ENCODE peak calls at places on chromosomes 6 and 20, in six cellular contexts. Q is H1, U is HepG2, I is GM12878, K is K562, L is GM12891. W is an unnamed sample.
A peak's percentile ranks its signal among the peaks of the same experiment; 100 is the strongest.

GRCh38 chr6:89862281-89862680 is 32.0 kb upstream of the GJA10 start:
- DNase-seq in Q (no peak), U (no peak), I (peak; percentile 86), K (no peak), L (no peak), W (no peak)

GRCh38 chr6:27668442-27669275 is 195.8 kb upstream of the ZNF184 start:
- DNase-seq in Q (peak; percentile 95), U (peak; percentile 66), I (no peak), K (peak; percentile 80), L (no peak), W (no peak)

GRCh38 chr6:43668151-43669028 is 19.2 kb downstream of the MRPS18A start:
- DNase-seq in Q (peak; percentile 83), U (peak; percentile 76), I (peak; percentile 61), K (peak; percentile 91), L (no peak), W (peak; percentile 63)

GRCh38 chr20:19986419-19986818 is 30.7 kb upstream of the NAA20 start:
- DNase-seq in Q (no peak), U (no peak), I (no peak), K (no peak), L (no peak), W (no peak)

GRCh38 chr6:2818593-2818992 is 23.1 kb downstream of the SERPINB1 start:
- DNase-seq in Q (no peak), U (no peak), I (no peak), K (no peak), L (no peak), W (no peak)

GRCh38 chr6:137099689-137100398 is 55.1 kb upstream of the IL20RA start:
- DNase-seq in Q (no peak), U (no peak), I (no peak), K (no peak), L (no peak), W (no peak)

GRCh38 chr6:162058281-162058875 is 669.2 kb downstream of the PRKN start:
- DNase-seq in Q (no peak), U (peak; percentile 98), I (no peak), K (no peak), L (no peak), W (no peak)

GRCh38 chr20:591941-592340 is 18.2 kb downstream of the TCF15 start:
- DNase-seq in Q (no peak), U (no peak), I (no peak), K (no peak), L (no peak), W (no peak)

GRCh38 chr6:130697661-130698535 is 129.3 kb upstream of the SMLR1 start:
- DNase-seq in Q (peak; percentile 68), U (peak; percentile 30), I (peak; percentile 28), K (peak; percentile 36), L (peak; percentile 30), W (peak; percentile 9)

GRCh38 chr6:168037856-168038255 is 40.4 kb downstream of the KIF25 start:
- DNase-seq in Q (no peak), U (no peak), I (no peak), K (no peak), L (no peak), W (no peak)

GRCh38 chr20:16363832-16364687 is 209.2 kb downstream of the KIF16B start:
- DNase-seq in Q (no peak), U (no peak), I (no peak), K (no peak), L (no peak), W (no peak)

GRCh38 chr20:51358032-51358724 is 184.3 kb downstream of the NFATC2 start:
- DNase-seq in Q (no peak), U (no peak), I (no peak), K (no peak), L (no peak), W (no peak)

GRCh38 chr6:107196143-107196542 is 80.8 kb upstream of the BEND3 start:
- DNase-seq in Q (no peak), U (peak; percentile 5), I (no peak), K (no peak), L (no peak), W (no peak)

GRCh38 chr20:36113566-36114247 is 40.8 kb upstream of the EPB41L1 start:
- DNase-seq in Q (no peak), U (no peak), I (peak; percentile 28), K (no peak), L (peak; percentile 43), W (no peak)

GRCh38 chr20:47311967-47312681 is 44.4 kb downstream of the ZMYND8 start:
- DNase-seq in Q (no peak), U (no peak), I (no peak), K (no peak), L (no peak), W (no peak)

GRCh38 chr6:7261030-7261841 is 51.8 kb downstream of the SSR1 start:
- DNase-seq in Q (peak; percentile 90), U (peak; percentile 96), I (no peak), K (peak; percentile 82), L (peak; percentile 72), W (peak; percentile 74)

DNA sequence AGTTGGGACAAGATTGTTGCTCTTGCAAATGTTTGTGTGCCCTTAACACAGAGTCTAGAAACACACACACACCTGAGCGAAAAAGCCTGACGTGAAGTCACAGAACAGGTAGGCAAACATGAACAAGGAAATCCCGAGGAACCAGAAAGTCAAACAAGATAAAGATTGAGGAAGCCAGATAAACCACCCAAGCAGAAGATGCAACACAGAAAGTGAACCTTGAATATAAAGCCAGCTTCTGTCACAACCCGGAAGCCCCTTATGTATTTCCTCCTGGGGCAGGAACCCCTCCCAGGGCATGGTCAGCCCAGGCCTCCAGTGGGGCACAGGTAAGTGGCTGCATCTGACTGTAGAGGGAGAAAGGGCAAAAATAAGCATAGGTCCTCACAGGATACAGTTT is 158.2 kb upstream of the SUPT3H start:
- DNase-seq in Q (no peak), U (no peak), I (no peak), K (no peak), L (no peak), W (no peak)
- TF ChIP-seq POLR2AphosphoS5 in Q (no peak), U (no peak), I (no peak), K (no peak), L (no peak), W (no peak)

GRCh38 chr20:50194831-50195523 is 4.3 kb downstream of the CEBPB start:
- DNase-seq in Q (no peak), U (no peak), I (no peak), K (no peak), L (no peak), W (no peak)
- TF ChIP-seq POLR2A in Q (no peak), U (no peak), I (no peak), K (peak; percentile 23), L (no peak), W (no peak)

GRCh38 chr6:154039231-154039842 is at the start of gene OPRM1:
- DNase-seq in Q (peak; percentile 95), U (no peak), I (no peak), K (peak; percentile 20), L (no peak), W (peak; percentile 5)
- TF ChIP-seq TAF1 in Q (no peak), U (no peak), I (no peak), K (no peak), L (no peak), W (no peak)

GRCh38 chr20:44166008-44166407 is 21.0 kb downstream of the JPH2 start:
- DNase-seq in Q (no peak), U (peak; percentile 53), I (no peak), K (no peak), L (no peak), W (no peak)

GRCh38 chr20:44170796-44171410 is 16.1 kb downstream of the JPH2 start:
- DNase-seq in Q (no peak), U (no peak), I (no peak), K (no peak), L (no peak), W (no peak)

GRCh38 chr20:44171775-44172571 is 15.0 kb downstream of the JPH2 start:
- DNase-seq in Q (no peak), U (no peak), I (no peak), K (no peak), L (no peak), W (no peak)

GRCh38 chr20:44167736-44168135 is 19.3 kb downstream of the JPH2 start:
- DNase-seq in Q (no peak), U (no peak), I (no peak), K (no peak), L (no peak), W (no peak)

DNA sequence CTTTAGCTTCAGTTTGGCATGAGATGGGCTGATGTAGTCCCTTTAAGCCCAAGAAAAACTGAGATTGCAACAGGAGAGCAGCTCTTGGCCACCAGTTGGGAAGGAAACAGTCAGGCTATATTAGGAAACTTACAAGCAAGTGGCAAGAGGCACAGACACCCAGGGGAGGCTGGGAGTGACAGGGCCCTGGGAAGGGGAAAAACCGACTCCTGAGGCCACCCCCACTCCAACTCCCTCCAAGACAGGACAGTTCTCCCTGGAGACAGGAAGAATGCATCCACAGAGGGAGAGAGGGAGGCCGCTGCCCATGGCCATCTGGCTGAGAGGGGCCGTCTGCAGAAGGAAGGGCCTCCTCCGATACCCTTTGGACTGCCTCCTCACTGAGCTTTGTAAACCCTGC is 20.5 kb downstream of the JPH2 start:
- DNase-seq in Q (no peak), U (no peak), I (no peak), K (no peak), L (no peak), W (no peak)
- TF ChIP-seq POLR2AphosphoS5 in Q (no peak), U (no peak), I (no peak), K (no peak), L (no peak), W (no peak)

DNA sequence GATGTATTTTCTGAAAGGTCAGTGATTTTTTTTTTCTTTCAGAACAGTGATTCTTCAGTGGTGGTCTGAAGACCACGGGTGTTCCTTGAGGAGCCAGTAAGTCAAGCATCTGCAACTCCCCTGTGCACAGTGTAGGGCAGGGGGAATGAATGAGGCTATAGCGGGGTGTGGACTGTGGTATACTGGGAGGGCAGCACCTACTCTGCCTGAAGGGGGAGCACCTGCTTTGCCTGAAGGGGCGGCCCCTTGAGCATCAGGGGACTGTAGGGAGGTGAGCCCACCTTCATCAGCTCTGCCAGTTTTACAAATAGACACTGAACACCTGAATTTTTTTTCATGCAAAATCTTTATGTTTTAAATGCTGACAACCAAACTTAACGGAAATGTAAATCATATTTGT is 77.5 kb upstream of the RIPOR2 start:
- DNase-seq in Q (no peak), U (no peak), I (no peak), K (no peak), L (no peak), W (no peak)
- TF ChIP-seq POLR2A in Q (no peak), U (no peak), I (no peak), K (no peak), L (no peak), W (no peak)

GRCh38 chr6:166076625-166077024 is 91.0 kb downstream of the TBXT start:
- DNase-seq in Q (peak; percentile 77), U (no peak), I (no peak), K (no peak), L (no peak), W (no peak)

GRCh38 chr6:166078294-166078693 is 89.4 kb downstream of the TBXT start:
- DNase-seq in Q (no peak), U (no peak), I (no peak), K (no peak), L (no peak), W (no peak)

GRCh38 chr6:166073082-166073481 is 94.6 kb downstream of the TBXT start:
- DNase-seq in Q (no peak), U (no peak), I (no peak), K (no peak), L (no peak), W (no peak)

DNA sequence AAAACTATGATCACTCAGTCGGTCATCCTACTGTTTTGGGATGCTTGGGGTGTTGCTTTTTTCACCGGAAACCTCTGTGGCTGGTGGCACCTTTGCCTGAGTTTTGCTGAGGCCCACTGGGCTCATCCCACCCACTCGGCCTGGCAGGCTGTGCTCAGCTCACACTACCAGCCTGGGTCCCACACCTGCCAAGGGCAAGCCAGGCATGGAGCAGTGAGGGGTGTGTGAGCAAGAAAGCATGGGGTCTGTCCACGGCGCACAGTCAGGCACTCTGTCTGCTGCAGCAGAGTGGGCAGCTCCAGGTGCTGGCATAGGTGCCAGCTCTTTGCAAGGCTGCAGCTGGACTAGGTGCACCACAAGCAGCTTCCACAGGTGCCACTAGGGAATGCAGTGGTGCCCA is 91.7 kb downstream of the TBXT start:
- DNase-seq in Q (no peak), U (no peak), I (no peak), K (no peak), L (no peak), W (no peak)
- TF ChIP-seq TAF1 in Q (no peak), U (no peak), I (no peak), K (no peak), L (no peak), W (no peak)